ENCODE peak calls at places on chromosomes 13 and 19, in seven cellular contexts. G, Z, E, A, I, P and M are unnamed samples.

GRCh38 chr13:46295531-46296464 is 84.1 kb downstream of the LRRC63 start:
- DNase-seq in G (no peak), Z (peak), E (no peak), A (no peak), I (peak), P (no peak), M (peak)

GRCh38 chr19:43784981-43785808 is 4.4 kb upstream of the KCNN4 start:
- DNase-seq in G (peak), Z (peak), E (peak), A (peak), I (peak), P (peak), M (peak)

GRCh38 chr13:60379837-60380236 is 17.2 kb upstream of the TDRD3 start:
- DNase-seq in G (no peak), Z (peak), E (peak), A (no peak), I (peak), P (peak), M (no peak)

GRCh38 chr19:5947435-5947834 is 30.5 kb downstream of the RANBP3 start:
- DNase-seq in G (no peak), Z (peak), E (no peak), A (no peak), I (no peak), P (no peak), M (no peak)

GRCh38 chr19:4533835-4534424 is 1.1 kb downstream of the PLIN5 start:
- DNase-seq in G (no peak), Z (no peak), E (no peak), A (no peak), I (no peak), P (no peak), M (no peak)

GRCh38 chr19:29971648-29972047 is 29.6 kb downstream of the URI1 start:
- DNase-seq in G (no peak), Z (no peak), E (no peak), A (no peak), I (no peak), P (no peak), M (no peak)

GRCh38 chr19:35963514-35963913 is 27.3 kb downstream of the LRFN3 start:
- DNase-seq in G (no peak), Z (peak), E (peak), A (no peak), I (no peak), P (peak), M (peak)

GRCh38 chr13:57933606-57934005 is 302.1 kb downstream of the PCDH17 start:
- DNase-seq in G (no peak), Z (no peak), E (no peak), A (no peak), I (no peak), P (no peak), M (no peak)

GRCh38 chr13:109873351-109874123 is 87.2 kb upstream of the IRS2 start:
- DNase-seq in G (no peak), Z (no peak), E (no peak), A (no peak), I (no peak), P (no peak), M (no peak)
- TF ChIP-seq EZH2phosphoT487 in G (no peak), Z (no peak), E (no peak), A (no peak), I (no peak), P (no peak), M (no peak)

GRCh38 chr19:49579947-49580263 is 451 bp downstream of the NOSIP start:
- DNase-seq in G (peak), Z (peak), E (no peak), A (no peak), I (peak), P (no peak), M (no peak)

GRCh38 chr19:49580264-49581006 is at the start of gene NOSIP:
- DNase-seq in G (peak), Z (peak), E (peak), A (peak), I (peak), P (peak), M (peak)

GRCh38 chr19:49581007-49581508 is at the start of gene PRRG2:
- DNase-seq in G (no peak), Z (no peak), E (peak), A (peak), I (no peak), P (no peak), M (peak)

GRCh38 chr19:49583239-49583638 is 2.1 kb downstream of the PRRG2 start:
- DNase-seq in G (no peak), Z (no peak), E (no peak), A (no peak), I (no peak), P (no peak), M (no peak)

GRCh38 chr19:49579193-49579592 is 1.2 kb downstream of the NOSIP start:
- DNase-seq in G (no peak), Z (no peak), E (no peak), A (no peak), I (no peak), P (no peak), M (no peak)
- H3K4me3 ChIP-seq in G (peak), Z (peak), E (peak), A (peak), I (peak), P (peak), M (peak)

GRCh38 chr13:80463673-80464352 is 122.9 kb upstream of the SPRY2 start:
- DNase-seq in G (no peak), Z (no peak), E (no peak), A (no peak), I (no peak), P (no peak), M (peak)

GRCh38 chr13:80469841-80470378 is 129.0 kb upstream of the SPRY2 start:
- DNase-seq in G (no peak), Z (peak), E (no peak), A (no peak), I (no peak), P (no peak), M (peak)

GRCh38 chr13:80465321-80465720 is 124.4 kb upstream of the SPRY2 start:
- DNase-seq in G (no peak), Z (no peak), E (no peak), A (no peak), I (no peak), P (no peak), M (no peak)

GRCh38 chr13:80473695-80474094 is 132.8 kb upstream of the SPRY2 start:
- DNase-seq in G (no peak), Z (peak), E (no peak), A (no peak), I (no peak), P (no peak), M (peak)

DNA sequence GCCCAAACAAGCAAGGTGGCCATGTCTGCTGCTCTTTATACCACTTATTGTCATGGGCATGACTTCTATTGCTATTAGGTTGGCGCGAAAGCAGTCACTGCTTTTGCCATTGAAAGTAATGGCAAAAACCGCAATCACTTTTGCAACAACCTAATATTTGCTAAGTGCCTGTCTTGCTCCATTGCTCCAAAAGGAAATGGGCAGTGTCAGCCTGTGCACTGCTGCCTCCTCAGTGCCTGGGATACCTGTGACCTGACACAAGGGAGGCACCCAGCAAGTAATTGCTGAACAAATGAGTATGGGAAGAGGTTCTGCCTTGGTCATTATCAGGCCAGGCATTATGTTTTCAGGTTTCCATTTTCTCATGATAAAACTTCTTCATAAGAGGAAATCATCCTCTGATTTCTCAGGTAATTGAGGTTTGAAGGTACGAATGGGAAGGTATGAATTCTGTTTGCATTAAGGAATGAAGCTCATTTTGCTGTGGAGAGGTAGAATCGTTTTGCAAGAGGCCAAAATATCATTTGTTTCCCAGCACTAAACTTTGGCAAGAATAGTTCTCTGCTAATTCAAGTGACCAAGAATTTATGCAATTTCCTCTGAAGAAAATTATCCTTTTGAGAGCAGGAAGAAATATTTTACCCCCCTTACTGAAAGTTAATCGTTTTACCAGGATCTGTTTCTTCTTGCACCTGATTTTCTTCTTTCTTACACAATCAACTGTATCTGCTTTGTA is 128.3 kb upstream of the SPRY2 start:
- DNase-seq in G (no peak), Z (no peak), E (no peak), A (no peak), I (no peak), P (no peak), M (no peak)
- TF ChIP-seq EZH2phosphoT487 in G (no peak), Z (no peak), E (no peak), A (no peak), I (no peak), P (no peak), M (no peak)

GRCh38 chr19:48914181-48914580 is 14.1 kb downstream of the NUCB1 start:
- DNase-seq in G (no peak), Z (no peak), E (no peak), A (no peak), I (no peak), P (no peak), M (no peak)
- H3K4me3 ChIP-seq in G (no peak), Z (no peak), E (no peak), A (no peak), I (no peak), P (no peak), M (no peak)

GRCh38 chr19:48637948-48638830 is 1.0 kb upstream of the DBP start:
- DNase-seq in G (peak), Z (peak), E (peak), A (peak), I (peak), P (peak), M (peak)
- TF ChIP-seq EZH2phosphoT487 in G (no peak), Z (no peak), E (no peak), A (no peak), I (no peak), P (no peak), M (no peak)

DNA sequence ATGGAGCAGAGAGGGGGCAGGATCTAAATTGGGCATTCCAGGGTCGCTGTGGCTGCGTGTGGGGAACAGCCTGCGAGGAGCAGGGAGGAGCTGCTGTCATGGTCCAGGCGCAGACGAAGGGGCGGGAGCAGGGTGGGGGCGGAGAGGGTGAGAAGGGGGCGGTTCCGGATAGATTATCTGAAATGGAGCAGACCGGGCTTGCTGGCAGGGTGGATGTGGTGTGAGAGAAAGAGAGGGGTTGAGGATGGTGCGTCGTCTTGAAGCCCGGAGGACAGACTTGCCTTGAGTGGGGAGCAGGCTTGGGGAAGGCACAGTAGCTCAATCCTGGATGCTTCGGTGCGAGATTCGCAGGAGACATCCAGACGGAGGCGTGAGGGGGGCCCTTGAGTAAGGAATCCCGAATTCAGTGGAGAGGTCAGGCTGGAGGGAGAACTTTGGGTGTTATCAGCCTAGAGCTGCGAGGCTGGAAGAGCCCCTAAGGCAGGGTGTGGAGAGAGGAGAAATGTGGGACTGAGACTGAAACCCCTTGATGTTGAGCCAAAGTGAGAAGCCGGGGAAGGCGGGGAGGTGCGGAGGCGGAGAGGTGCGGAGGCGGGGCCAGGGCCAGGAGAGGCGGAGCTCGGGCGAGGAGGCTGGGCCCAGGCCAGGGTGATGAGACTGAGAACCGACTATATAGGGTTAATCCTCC is 40.7 kb downstream of the DPF1 start:
- DNase-seq in G (no peak), Z (peak), E (peak), A (no peak), I (no peak), P (peak), M (no peak)
- H3K4me3 ChIP-seq in G (no peak), Z (peak), E (peak), A (no peak), I (no peak), P (peak), M (no peak)